ENCODE peak calls at places on chromosomes 12 and 14, in seven cellular contexts. One of them, this sample, is unnamed.

GRCh38 chr12:4274396-4274959 is 916 bp downstream of the CCND2 start:
- DNase-seq in RWPE1: peak
- DNase-seq in stimulated activated CD4-positive, alpha-beta T cell treated with anti-CD3 and anti-CD28 coated beads, Interleukin-1b, Interleukin-23, amount 100 ng/mL, for 24 hours: no peak
- DNase-seq in renal cortical epithelial cell: no peak
- DNase-seq in T-helper 9 cell: no peak
- DNase-seq in T-helper 2 cell: no peak
- DNase-seq in cardiac muscle cell: no peak
- DNase-seq in this sample: no peak

GRCh38 chr12:12999276-12999958 is 648 bp downstream of the HEBP1 start:
- DNase-seq in RWPE1: peak
- DNase-seq in stimulated activated CD4-positive, alpha-beta T cell treated with anti-CD3 and anti-CD28 coated beads, Interleukin-1b, Interleukin-23, amount 100 ng/mL, for 24 hours: no peak
- DNase-seq in renal cortical epithelial cell: peak
- DNase-seq in T-helper 9 cell: no peak
- DNase-seq in T-helper 2 cell: no peak
- DNase-seq in cardiac muscle cell: peak
- DNase-seq in this sample: no peak

GRCh38 chr14:64701660-64702059 is 2.6 kb upstream of the PLEKHG3 start:
- DNase-seq in RWPE1: no peak
- DNase-seq in stimulated activated CD4-positive, alpha-beta T cell treated with anti-CD3 and anti-CD28 coated beads, Interleukin-1b, Interleukin-23, amount 100 ng/mL, for 24 hours: no peak
- DNase-seq in renal cortical epithelial cell: peak
- DNase-seq in T-helper 9 cell: no peak
- DNase-seq in T-helper 2 cell: no peak
- DNase-seq in cardiac muscle cell: no peak
- DNase-seq in this sample: no peak

GRCh38 chr12:47216150-47216677 is 136.5 kb upstream of the AMIGO2 start:
- DNase-seq in RWPE1: no peak
- DNase-seq in stimulated activated CD4-positive, alpha-beta T cell treated with anti-CD3 and anti-CD28 coated beads, Interleukin-1b, Interleukin-23, amount 100 ng/mL, for 24 hours: no peak
- DNase-seq in renal cortical epithelial cell: no peak
- DNase-seq in T-helper 9 cell: peak
- DNase-seq in T-helper 2 cell: no peak
- DNase-seq in cardiac muscle cell: no peak
- DNase-seq in this sample: no peak

GRCh38 chr14:75496755-75497154 is 25.5 kb upstream of the BATF start:
- DNase-seq in RWPE1: no peak
- DNase-seq in stimulated activated CD4-positive, alpha-beta T cell treated with anti-CD3 and anti-CD28 coated beads, Interleukin-1b, Interleukin-23, amount 100 ng/mL, for 24 hours: no peak
- DNase-seq in renal cortical epithelial cell: no peak
- DNase-seq in T-helper 9 cell: no peak
- DNase-seq in T-helper 2 cell: no peak
- DNase-seq in cardiac muscle cell: no peak
- DNase-seq in this sample: no peak

GRCh38 chr14:51613436-51613835 is 38.3 kb upstream of the FRMD6 start:
- DNase-seq in RWPE1: no peak
- DNase-seq in stimulated activated CD4-positive, alpha-beta T cell treated with anti-CD3 and anti-CD28 coated beads, Interleukin-1b, Interleukin-23, amount 100 ng/mL, for 24 hours: no peak
- DNase-seq in renal cortical epithelial cell: no peak
- DNase-seq in T-helper 9 cell: no peak
- DNase-seq in T-helper 2 cell: no peak
- DNase-seq in cardiac muscle cell: no peak
- DNase-seq in this sample: no peak

GRCh38 chr12:48882325-48882687 is 16.6 kb upstream of the RND1 start:
- DNase-seq in RWPE1: no peak
- DNase-seq in stimulated activated CD4-positive, alpha-beta T cell treated with anti-CD3 and anti-CD28 coated beads, Interleukin-1b, Interleukin-23, amount 100 ng/mL, for 24 hours: no peak
- DNase-seq in renal cortical epithelial cell: peak
- DNase-seq in T-helper 9 cell: no peak
- DNase-seq in T-helper 2 cell: no peak
- DNase-seq in cardiac muscle cell: peak
- DNase-seq in this sample: no peak

GRCh38 chr12:95857799-95858198 is 953 bp upstream of the SNRPF start:
- DNase-seq in RWPE1: no peak
- DNase-seq in stimulated activated CD4-positive, alpha-beta T cell treated with anti-CD3 and anti-CD28 coated beads, Interleukin-1b, Interleukin-23, amount 100 ng/mL, for 24 hours: no peak
- DNase-seq in renal cortical epithelial cell: no peak
- DNase-seq in T-helper 9 cell: no peak
- DNase-seq in T-helper 2 cell: no peak
- DNase-seq in cardiac muscle cell: no peak
- DNase-seq in this sample: no peak

GRCh38 chr12:31781894-31782540 is 53.2 kb upstream of the AMN1 start:
- DNase-seq in RWPE1: no peak
- DNase-seq in stimulated activated CD4-positive, alpha-beta T cell treated with anti-CD3 and anti-CD28 coated beads, Interleukin-1b, Interleukin-23, amount 100 ng/mL, for 24 hours: no peak
- DNase-seq in renal cortical epithelial cell: no peak
- DNase-seq in T-helper 9 cell: no peak
- DNase-seq in T-helper 2 cell: no peak
- DNase-seq in cardiac muscle cell: no peak
- DNase-seq in this sample: no peak

GRCh38 chr14:70029296-70030132 is 150.3 kb downstream of the SMOC1 start:
- DNase-seq in RWPE1: no peak
- DNase-seq in stimulated activated CD4-positive, alpha-beta T cell treated with anti-CD3 and anti-CD28 coated beads, Interleukin-1b, Interleukin-23, amount 100 ng/mL, for 24 hours: no peak
- DNase-seq in renal cortical epithelial cell: no peak
- DNase-seq in T-helper 9 cell: no peak
- DNase-seq in T-helper 2 cell: no peak
- DNase-seq in cardiac muscle cell: no peak
- DNase-seq in this sample: no peak

GRCh38 chr14:89206426-89206825 is 210.6 kb downstream of the FOXN3 start:
- DNase-seq in RWPE1: no peak
- DNase-seq in stimulated activated CD4-positive, alpha-beta T cell treated with anti-CD3 and anti-CD28 coated beads, Interleukin-1b, Interleukin-23, amount 100 ng/mL, for 24 hours: no peak
- DNase-seq in renal cortical epithelial cell: no peak
- DNase-seq in T-helper 9 cell: no peak
- DNase-seq in T-helper 2 cell: no peak
- DNase-seq in cardiac muscle cell: no peak
- DNase-seq in this sample: no peak

GRCh38 chr14:94392510-94392935 is 4.1 kb upstream of the SERPINA1 start:
- DNase-seq in RWPE1: no peak
- DNase-seq in stimulated activated CD4-positive, alpha-beta T cell treated with anti-CD3 and anti-CD28 coated beads, Interleukin-1b, Interleukin-23, amount 100 ng/mL, for 24 hours: no peak
- DNase-seq in renal cortical epithelial cell: peak
- DNase-seq in T-helper 9 cell: no peak
- DNase-seq in T-helper 2 cell: no peak
- DNase-seq in cardiac muscle cell: peak
- DNase-seq in this sample: no peak

GRCh38 chr14:93707475-93707874 is 80.8 kb downstream of the PRIMA1 start:
- DNase-seq in RWPE1: no peak
- DNase-seq in stimulated activated CD4-positive, alpha-beta T cell treated with anti-CD3 and anti-CD28 coated beads, Interleukin-1b, Interleukin-23, amount 100 ng/mL, for 24 hours: no peak
- DNase-seq in renal cortical epithelial cell: no peak
- DNase-seq in T-helper 9 cell: no peak
- DNase-seq in T-helper 2 cell: no peak
- DNase-seq in cardiac muscle cell: no peak
- DNase-seq in this sample: no peak

GRCh38 chr14:101394374-101394773 is 166.9 kb upstream of the DIO3 start:
- DNase-seq in RWPE1: no peak
- DNase-seq in stimulated activated CD4-positive, alpha-beta T cell treated with anti-CD3 and anti-CD28 coated beads, Interleukin-1b, Interleukin-23, amount 100 ng/mL, for 24 hours: no peak
- DNase-seq in renal cortical epithelial cell: no peak
- DNase-seq in T-helper 9 cell: no peak
- DNase-seq in T-helper 2 cell: no peak
- DNase-seq in cardiac muscle cell: no peak
- DNase-seq in this sample: no peak

GRCh38 chr12:60415361-60415760 is 819.5 kb downstream of the SLC16A7 start:
- DNase-seq in RWPE1: no peak
- DNase-seq in stimulated activated CD4-positive, alpha-beta T cell treated with anti-CD3 and anti-CD28 coated beads, Interleukin-1b, Interleukin-23, amount 100 ng/mL, for 24 hours: no peak
- DNase-seq in renal cortical epithelial cell: no peak
- DNase-seq in T-helper 9 cell: no peak
- DNase-seq in T-helper 2 cell: no peak
- DNase-seq in cardiac muscle cell: no peak
- DNase-seq in this sample: no peak

GRCh38 chr12:27427824-27428223 is 18.7 kb upstream of the SMCO2 start:
- DNase-seq in RWPE1: no peak
- DNase-seq in stimulated activated CD4-positive, alpha-beta T cell treated with anti-CD3 and anti-CD28 coated beads, Interleukin-1b, Interleukin-23, amount 100 ng/mL, for 24 hours: no peak
- DNase-seq in renal cortical epithelial cell: no peak
- DNase-seq in T-helper 9 cell: no peak
- DNase-seq in T-helper 2 cell: no peak
- DNase-seq in cardiac muscle cell: no peak
- DNase-seq in this sample: no peak

GRCh38 chr14:65206448-65207096 is 104.3 kb upstream of the MAX start:
- DNase-seq in RWPE1: peak
- DNase-seq in stimulated activated CD4-positive, alpha-beta T cell treated with anti-CD3 and anti-CD28 coated beads, Interleukin-1b, Interleukin-23, amount 100 ng/mL, for 24 hours: no peak
- DNase-seq in renal cortical epithelial cell: peak
- DNase-seq in T-helper 9 cell: no peak
- DNase-seq in T-helper 2 cell: no peak
- DNase-seq in cardiac muscle cell: no peak
- DNase-seq in this sample: no peak

GRCh38 chr14:92473947-92474535 is 39.5 kb upstream of the RIN3 start:
- DNase-seq in RWPE1: no peak
- DNase-seq in stimulated activated CD4-positive, alpha-beta T cell treated with anti-CD3 and anti-CD28 coated beads, Interleukin-1b, Interleukin-23, amount 100 ng/mL, for 24 hours: no peak
- DNase-seq in renal cortical epithelial cell: no peak
- DNase-seq in T-helper 9 cell: no peak
- DNase-seq in T-helper 2 cell: no peak
- DNase-seq in cardiac muscle cell: no peak
- DNase-seq in this sample: no peak

GRCh38 chr14:103127861-103128598 is 4.8 kb downstream of the TNFAIP2 start:
- DNase-seq in RWPE1: peak
- DNase-seq in stimulated activated CD4-positive, alpha-beta T cell treated with anti-CD3 and anti-CD28 coated beads, Interleukin-1b, Interleukin-23, amount 100 ng/mL, for 24 hours: no peak
- DNase-seq in renal cortical epithelial cell: no peak
- DNase-seq in T-helper 9 cell: no peak
- DNase-seq in T-helper 2 cell: no peak
- DNase-seq in cardiac muscle cell: no peak
- DNase-seq in this sample: no peak

GRCh38 chr12:107145397-107145796 is 52.0 kb upstream of the CRY1 start:
- DNase-seq in RWPE1: peak
- DNase-seq in stimulated activated CD4-positive, alpha-beta T cell treated with anti-CD3 and anti-CD28 coated beads, Interleukin-1b, Interleukin-23, amount 100 ng/mL, for 24 hours: no peak
- DNase-seq in renal cortical epithelial cell: peak
- DNase-seq in T-helper 9 cell: no peak
- DNase-seq in T-helper 2 cell: no peak
- DNase-seq in cardiac muscle cell: peak
- DNase-seq in this sample: no peak

GRCh38 chr14:102891556-102891955 is 30.9 kb upstream of the AMN start:
- DNase-seq in RWPE1: no peak
- DNase-seq in stimulated activated CD4-positive, alpha-beta T cell treated with anti-CD3 and anti-CD28 coated beads, Interleukin-1b, Interleukin-23, amount 100 ng/mL, for 24 hours: no peak
- DNase-seq in renal cortical epithelial cell: no peak
- DNase-seq in T-helper 9 cell: no peak
- DNase-seq in T-helper 2 cell: no peak
- DNase-seq in cardiac muscle cell: peak
- DNase-seq in this sample: peak

GRCh38 chr12:113418213-113418879 is 3.8 kb upstream of the SDSL start:
- DNase-seq in RWPE1: no peak
- DNase-seq in stimulated activated CD4-positive, alpha-beta T cell treated with anti-CD3 and anti-CD28 coated beads, Interleukin-1b, Interleukin-23, amount 100 ng/mL, for 24 hours: no peak
- DNase-seq in renal cortical epithelial cell: peak
- DNase-seq in T-helper 9 cell: no peak
- DNase-seq in T-helper 2 cell: no peak
- DNase-seq in cardiac muscle cell: peak
- DNase-seq in this sample: no peak

GRCh38 chr12:52391618-52392002 is 6.2 kb upstream of the KRT84 start:
- DNase-seq in RWPE1: no peak
- DNase-seq in stimulated activated CD4-positive, alpha-beta T cell treated with anti-CD3 and anti-CD28 coated beads, Interleukin-1b, Interleukin-23, amount 100 ng/mL, for 24 hours: no peak
- DNase-seq in renal cortical epithelial cell: peak
- DNase-seq in T-helper 9 cell: no peak
- DNase-seq in T-helper 2 cell: no peak
- DNase-seq in cardiac muscle cell: peak
- DNase-seq in this sample: no peak

GRCh38 chr14:50062438-50063039 is 53.8 kb downstream of the VCPKMT start:
- DNase-seq in RWPE1: peak
- DNase-seq in stimulated activated CD4-positive, alpha-beta T cell treated with anti-CD3 and anti-CD28 coated beads, Interleukin-1b, Interleukin-23, amount 100 ng/mL, for 24 hours: peak
- DNase-seq in renal cortical epithelial cell: peak
- DNase-seq in T-helper 9 cell: peak
- DNase-seq in T-helper 2 cell: no peak
- DNase-seq in cardiac muscle cell: peak
- DNase-seq in this sample: no peak